ENCODE peak calls at places on chromosomes 6 and 20, in ten cellular contexts. D is keratinocyte, W is SJSA1, T is iPS DF 6.9, H is ovary, M is MM.1S, U is GM12878, R is mammary epithelial cell, O is aorta, P is fibroblast of lung. K is an unnamed sample.

GRCh38 chr6:40307712-40308111 is 279.5 kb downstream of the LRFN2 start:
- DNase-seq in D (no peak), W (no peak), T (no peak), H (no peak), M (no peak), U (no peak), R (peak; percentile 37), O (no peak), P (no peak), K (no peak)

GRCh38 chr20:50678213-50678898 is 13.0 kb downstream of the RIPOR3 start:
- DNase-seq in D (no peak), W (no peak), T (no peak), H (no peak), M (no peak), U (no peak), R (no peak), O (no peak), P (peak; percentile 43), K (peak; percentile 95)

GRCh38 chr6:27237089-27237723 is 10.3 kb upstream of the PRSS16 start:
- DNase-seq in D (peak; percentile 55), W (no peak), T (no peak), H (no peak), M (no peak), U (no peak), R (peak; percentile 71), O (no peak), P (peak; percentile 74), K (no peak)

GRCh38 chr6:42010185-42010872 is 40.0 kb upstream of the TAF8 start:
- DNase-seq in D (no peak), W (no peak), T (no peak), H (no peak), M (peak; percentile 10), U (no peak), R (no peak), O (no peak), P (no peak), K (peak; percentile 27)

GRCh38 chr6:133343220-133343619 is 102.1 kb downstream of the EYA4 start:
- DNase-seq in D (no peak), W (no peak), T (no peak), H (no peak), M (no peak), U (no peak), R (no peak), O (no peak), P (no peak), K (no peak)

GRCh38 chr20:52251137-52251700 is 59.6 kb upstream of the ZFP64 start:
- DNase-seq in D (no peak), W (no peak), T (no peak), H (no peak), M (no peak), U (no peak), R (no peak), O (no peak), P (no peak), K (no peak)

GRCh38 chr20:8656335-8656734 is 412.6 kb upstream of the PLCB4 start:
- DNase-seq in D (no peak), W (no peak), T (no peak), H (no peak), M (no peak), U (no peak), R (no peak), O (no peak), P (peak; percentile 20), K (no peak)

GRCh38 chr20:8774412-8774811 is 294.5 kb upstream of the PLCB4 start:
- DNase-seq in D (no peak), W (no peak), T (no peak), H (no peak), M (no peak), U (no peak), R (no peak), O (no peak), P (no peak), K (no peak)

GRCh38 chr6:69386431-69386830 is 410.4 kb downstream of the LMBRD1 start:
- DNase-seq in D (no peak), W (no peak), T (no peak), H (no peak), M (no peak), U (no peak), R (no peak), O (no peak), P (no peak), K (no peak)

GRCh38 chr6:161272600-161273355 is 1.1 kb downstream of the AGPAT4 start:
- DNase-seq in D (no peak), W (no peak), T (no peak), H (peak; percentile 42), M (no peak), U (no peak), R (peak; percentile 15), O (no peak), P (peak; percentile 79), K (no peak)

GRCh38 chr6:42313038-42313437 is 95.4 kb upstream of the MRPS10 start:
- DNase-seq in D (no peak), W (peak; percentile 55), T (no peak), H (no peak), M (no peak), U (no peak), R (no peak), O (no peak), P (peak; percentile 78), K (no peak)

GRCh38 chr20:4193053-4193452 is 177.7 kb upstream of the RNF24 start:
- DNase-seq in D (no peak), W (no peak), T (no peak), H (no peak), M (no peak), U (no peak), R (peak; percentile 42), O (no peak), P (no peak), K (no peak)

GRCh38 chr6:155171109-155171746 is 92.6 kb upstream of the CLDN20 start:
- DNase-seq in D (peak; percentile 73), W (peak; percentile 87), T (no peak), H (no peak), M (no peak), U (peak; percentile 79), R (peak; percentile 90), O (peak; percentile 78), P (peak; percentile 95), K (peak; percentile 29)

GRCh38 chr6:121504227-121504626 is 68.8 kb downstream of the GJA1 start:
- DNase-seq in D (no peak), W (no peak), T (no peak), H (no peak), M (no peak), U (no peak), R (peak; percentile 80), O (no peak), P (peak; percentile 96), K (no peak)

DNA sequence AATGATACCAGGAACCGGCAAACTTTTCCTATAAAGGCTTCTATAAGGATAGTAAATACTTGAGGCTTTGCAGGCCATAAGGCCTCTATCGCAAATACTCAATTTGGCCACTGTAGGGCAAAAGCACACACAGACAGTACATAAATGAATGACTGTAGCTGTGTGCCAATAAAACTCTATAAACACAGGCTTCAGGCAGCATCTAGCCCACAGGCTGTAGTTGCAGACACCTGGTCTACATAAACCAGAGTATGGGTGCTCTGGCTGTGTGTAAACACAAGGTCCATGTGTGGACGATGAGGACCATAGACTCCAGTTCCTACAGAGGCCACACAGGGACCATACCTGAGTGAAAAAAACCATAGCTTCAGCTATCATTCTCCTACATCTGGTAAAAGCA is 52.2 kb downstream of the ZMYND8 start:
- DNase-seq in D (no peak), W (no peak), T (no peak), H (no peak), M (no peak), U (no peak), R (no peak), O (no peak), P (no peak), K (peak; percentile 27)
- H3K27ac ChIP-seq in D (peak overlapping the region; percentile 13), W (no peak overlapping the region), T (no peak overlapping the region), H (peak overlapping the region; percentile 21), M (no peak overlapping the region), U (no peak overlapping the region), R (no peak overlapping the region), O (peak overlapping the region; percentile 56), P (peak overlapping the region; percentile 10), K (no peak overlapping the region)

GRCh38 chr6:33693186-33694158 is 18.0 kb downstream of the UQCC2 start:
- DNase-seq in D (no peak), W (no peak), T (no peak), H (no peak), M (no peak), U (no peak), R (no peak), O (no peak), P (no peak), K (no peak)
- H3K4me3 ChIP-seq in D (no peak overlapping the region), W (no peak overlapping the region), T (no peak overlapping the region), H (no peak overlapping the region), M (no peak overlapping the region), U (no peak overlapping the region), R (no peak overlapping the region), O (no peak overlapping the region), P (no peak overlapping the region), K (no peak overlapping the region)

DNA sequence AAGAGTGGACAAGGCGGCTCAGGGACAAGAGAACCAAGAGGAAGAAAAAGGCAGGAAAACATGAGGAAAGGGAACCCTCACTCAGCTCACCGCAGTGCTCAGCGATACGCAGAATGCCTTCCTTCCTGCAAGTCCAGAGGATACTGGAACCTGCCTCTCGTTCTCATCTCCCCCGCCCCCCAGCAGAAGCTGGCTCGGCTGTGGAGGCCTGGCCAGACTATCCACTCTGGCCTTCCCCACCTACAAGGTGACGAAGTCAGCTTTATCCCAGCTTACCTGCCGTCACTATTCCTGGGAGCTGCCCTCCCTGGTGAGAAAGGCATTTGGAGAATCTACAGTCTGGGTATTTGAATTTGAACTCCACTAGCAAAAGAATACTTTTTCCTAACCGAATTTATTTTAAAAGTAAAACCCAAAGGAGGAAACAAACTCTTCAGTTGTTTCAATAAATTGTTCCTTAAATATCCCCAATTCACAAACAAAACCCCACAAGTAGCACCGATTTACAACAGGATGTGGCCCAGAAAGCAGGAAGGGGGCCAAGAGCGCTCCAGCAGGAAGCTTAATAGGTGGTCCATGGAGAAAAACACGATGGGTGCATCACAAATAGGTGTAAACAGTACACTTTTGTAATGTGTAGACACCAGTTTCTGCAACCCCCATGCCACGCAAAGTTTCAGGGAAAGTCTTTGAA is 2.1 kb upstream of the DIDO1 start:
- DNase-seq in D (no peak), W (peak; percentile 82), T (no peak), H (no peak), M (no peak), U (no peak), R (no peak), O (no peak), P (no peak), K (no peak)
- H3K4me1 ChIP-seq in D (peaks cover 29% of the 10 kb centered on the region), W (peaks cover 57% of the 10 kb centered on the region), T (peaks cover 4% of the 10 kb centered on the region), H (peaks cover 18% of the 10 kb centered on the region), M (peaks cover 13% of the 10 kb centered on the region), U (peaks cover 8% of the 10 kb centered on the region), R (peaks cover 48% of the 10 kb centered on the region), O (no peaks in the 10 kb centered on the region), P (peaks cover 13% of the 10 kb centered on the region), K (peaks cover 5% of the 10 kb centered on the region)

DNA sequence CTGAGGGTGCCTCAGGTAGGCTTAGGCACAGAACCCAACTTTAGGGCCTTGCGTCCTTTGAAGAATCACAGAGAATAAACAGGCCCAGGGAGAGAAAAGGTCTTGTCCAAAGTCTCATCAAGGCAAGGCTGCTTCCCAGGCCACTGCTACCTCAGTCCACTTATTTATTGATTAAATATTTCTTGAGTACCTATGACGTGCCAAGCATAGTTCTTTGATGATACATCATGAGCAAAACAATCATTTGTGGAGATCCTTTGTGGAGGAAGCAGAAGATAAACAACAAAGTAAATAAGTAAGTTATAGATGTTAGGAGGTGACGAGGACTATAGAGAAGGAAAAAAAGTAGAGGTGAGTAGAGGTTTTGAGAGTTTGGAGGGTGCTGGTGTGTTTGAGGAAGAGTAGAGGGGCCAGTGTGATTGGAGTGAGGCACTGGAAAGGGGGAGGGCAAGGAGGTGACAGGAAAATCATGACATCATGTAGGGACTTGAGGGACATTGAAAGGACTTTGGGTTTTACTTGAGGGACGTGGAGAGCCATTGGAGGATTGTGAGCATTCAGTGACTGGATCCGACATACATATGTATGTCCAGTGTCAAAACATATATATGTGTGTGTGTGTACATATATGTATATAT is 14.1 kb upstream of the CHMP4B start:
- DNase-seq in D (no peak), W (no peak), T (no peak), H (no peak), M (no peak), U (no peak), R (no peak), O (no peak), P (no peak), K (peak; percentile 81)
- H3K27ac ChIP-seq in D (no peak overlapping the region), W (no peak overlapping the region), T (no peak overlapping the region), H (no peak overlapping the region), M (no peak overlapping the region), U (no peak overlapping the region), R (no peak overlapping the region), O (no peak overlapping the region), P (no peak overlapping the region), K (peak overlapping the region; percentile 88)

K was measured in small intestine.